ENCODE peak calls at places on chromosomes 16 and 17, in five cellular contexts. C is fibroblast of the aortic adventitia; O is psoas muscle; D is foreskin fibroblast; J is CD8-positive, alpha-beta T cell. Z is an unnamed sample.

GRCh38 chr16:9761870-9762269 is 420.4 kb downstream of the GRIN2A start:
- DNase-seq in C (no peak), O (no peak), D (no peak), J (no peak), Z (no peak)

GRCh38 chr16:22874394-22874793 is 60.4 kb downstream of the HS3ST2 start:
- DNase-seq in C (no peak), O (no peak), D (peak; percentile 11), J (no peak), Z (no peak)

GRCh38 chr16:85350973-85351372 is 238.7 kb upstream of the CIBAR2 start:
- DNase-seq in C (peak; percentile 90), O (peak; percentile 87), D (peak; percentile 99), J (no peak), Z (peak; percentile 98)

GRCh38 chr17:20203761-20204263 is 194.7 kb downstream of the SPECC1 start:
- DNase-seq in C (no peak), O (no peak), D (peak; percentile 6), J (no peak), Z (no peak)

GRCh38 chr17:16915752-16916556 is 56.0 kb downstream of the TNFRSF13B start:
- DNase-seq in C (peak; percentile 4), O (no peak), D (peak; percentile 35), J (no peak), Z (peak; percentile 35)

GRCh38 chr16:51509336-51509735 is 358.3 kb upstream of the SALL1 start:
- DNase-seq in C (no peak), O (no peak), D (no peak), J (no peak), Z (no peak)

GRCh38 chr17:33892677-33893076 is 362.4 kb upstream of the CCL2 start:
- DNase-seq in C (no peak), O (no peak), D (no peak), J (no peak), Z (no peak)

GRCh38 chr17:9239260-9239820 is 218.0 kb downstream of the NTN1 start:
- DNase-seq in C (no peak), O (no peak), D (no peak), J (no peak), Z (no peak)

GRCh38 chr17:2416010-2416734 is 15.3 kb upstream of the MNT start:
- DNase-seq in C (peak; percentile 92), O (peak; percentile 90), D (peak; percentile 95), J (peak; percentile 92), Z (peak; percentile 93)

GRCh38 chr16:83356266-83356665 is 451.5 kb upstream of the HSBP1 start:
- DNase-seq in C (peak; percentile 73), O (no peak), D (peak; percentile 62), J (no peak), Z (peak; percentile 63)

GRCh38 chr17:48555183-48555615 is 10.3 kb upstream of the HOXB2 start:
- DNase-seq in C (peak; percentile 98), O (no peak), D (peak; percentile 71), J (no peak), Z (peak; percentile 90)

GRCh38 chr16:3879258-3879886 is 1.1 kb downstream of the CREBBP start:
- DNase-seq in C (no peak), O (peak; percentile 44), D (peak; percentile 36), J (peak; percentile 21), Z (peak; percentile 11)

GRCh38 chr16:75620326-75621169 is 2.5 kb downstream of the ADAT1 start:
- DNase-seq in C (no peak), O (no peak), D (no peak), J (peak; percentile 59), Z (no peak)

DNA sequence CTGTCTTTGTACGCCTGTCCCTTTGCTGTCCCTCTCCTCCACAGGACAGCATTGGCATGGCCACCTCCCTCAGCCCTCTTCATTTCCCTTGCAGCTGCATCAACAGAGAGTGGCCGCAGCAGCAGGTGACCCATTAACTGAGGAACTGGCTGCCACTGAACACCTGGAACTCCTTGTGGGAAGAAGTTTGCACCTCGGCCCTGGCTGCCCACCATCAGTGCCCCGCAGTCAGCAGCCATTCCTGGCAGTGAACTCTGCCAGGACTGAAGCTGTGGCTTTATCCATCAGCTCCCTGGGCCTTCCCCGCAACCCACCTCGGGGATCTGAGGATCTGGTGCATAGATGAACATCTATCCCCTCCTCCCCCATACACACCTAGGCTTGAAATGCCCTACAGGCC is 13.1 kb upstream of the RNF135 start:
- DNase-seq in C (no peak), O (no peak), D (no peak), J (no peak), Z (no peak)
- TF ChIP-seq CTCF in C (no peak), O (no peak), D (no peak), J (no peak), Z (no peak)

GRCh38 chr17:7854851-7855642 is at the start of gene TMEM88:
- DNase-seq in C (peak; percentile 15), O (no peak), D (no peak), J (peak; percentile 36), Z (no peak)
- H3K4me3 ChIP-seq in C (peak within 1 kb of the TSS; percentile 74), O (peak within 1 kb of the TSS; percentile 86), D (peak within 1 kb of the TSS; percentile 81), J (peak within 1 kb of the TSS; percentile 98), Z (peak within 1 kb of the TSS; percentile 82)

DNA sequence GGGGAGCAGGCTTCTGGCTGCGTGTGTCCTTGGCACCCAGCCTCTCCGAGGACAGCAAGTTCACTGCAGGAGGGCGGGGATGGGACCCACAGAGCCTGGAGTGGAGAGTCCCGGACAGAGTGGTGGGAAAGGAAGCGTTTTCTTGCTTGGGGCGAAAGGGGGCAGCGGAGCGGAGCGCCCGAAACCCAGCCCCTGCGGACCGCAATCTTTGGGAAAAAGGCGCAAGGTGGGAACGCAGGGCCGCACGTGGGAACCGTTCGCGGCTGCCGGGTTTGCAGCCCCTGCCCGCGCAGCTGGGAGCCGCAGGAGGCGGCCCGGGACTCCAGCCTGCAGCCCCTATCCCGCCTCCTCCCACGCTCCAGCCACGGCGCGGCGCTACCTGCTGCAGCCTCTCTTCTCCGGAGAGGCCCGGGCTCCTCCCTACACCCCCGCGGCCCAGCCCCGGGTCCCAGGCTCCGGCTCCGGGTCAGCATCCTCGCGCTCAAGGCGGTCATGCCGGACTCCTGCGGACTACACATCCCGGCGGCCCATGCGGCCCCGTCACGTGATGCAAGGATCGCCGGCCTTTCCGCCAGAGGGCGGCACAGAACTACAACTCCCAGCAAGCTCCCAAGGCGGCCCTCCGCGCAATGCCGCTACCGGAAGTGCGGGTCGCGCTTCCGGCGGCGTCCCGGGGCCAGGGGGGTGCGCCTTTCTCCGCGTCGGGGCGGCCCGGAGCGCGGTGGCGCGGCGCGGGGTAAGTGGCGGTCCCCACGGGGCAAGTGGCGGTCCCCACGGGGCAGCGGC is at the start of the genes NTHL1 and TSC2:
- DNase-seq in C (peak; percentile 94), O (peak; percentile 97), D (peak; percentile 99), J (peak; percentile 92), Z (peak; percentile 97)
- TF ChIP-seq CTCF in C (peak; percentile 55), O (peak; percentile 41), D (peak; percentile 30), J (peak; percentile 39), Z (peak; percentile 38)

GRCh38 chr17:60525624-60526514 is at the start of gene APPBP2:
- DNase-seq in C (peak; percentile 86), O (peak; percentile 87), D (peak; percentile 96), J (peak; percentile 69), Z (peak; percentile 92)
- H3K4me3 ChIP-seq in C (peak within 1 kb of the TSS; percentile 100), O (peak within 1 kb of the TSS; percentile 99), D (peak within 1 kb of the TSS; percentile 94), J (peak within 1 kb of the TSS; percentile 85), Z (peak within 1 kb of the TSS; percentile 100)

DNA sequence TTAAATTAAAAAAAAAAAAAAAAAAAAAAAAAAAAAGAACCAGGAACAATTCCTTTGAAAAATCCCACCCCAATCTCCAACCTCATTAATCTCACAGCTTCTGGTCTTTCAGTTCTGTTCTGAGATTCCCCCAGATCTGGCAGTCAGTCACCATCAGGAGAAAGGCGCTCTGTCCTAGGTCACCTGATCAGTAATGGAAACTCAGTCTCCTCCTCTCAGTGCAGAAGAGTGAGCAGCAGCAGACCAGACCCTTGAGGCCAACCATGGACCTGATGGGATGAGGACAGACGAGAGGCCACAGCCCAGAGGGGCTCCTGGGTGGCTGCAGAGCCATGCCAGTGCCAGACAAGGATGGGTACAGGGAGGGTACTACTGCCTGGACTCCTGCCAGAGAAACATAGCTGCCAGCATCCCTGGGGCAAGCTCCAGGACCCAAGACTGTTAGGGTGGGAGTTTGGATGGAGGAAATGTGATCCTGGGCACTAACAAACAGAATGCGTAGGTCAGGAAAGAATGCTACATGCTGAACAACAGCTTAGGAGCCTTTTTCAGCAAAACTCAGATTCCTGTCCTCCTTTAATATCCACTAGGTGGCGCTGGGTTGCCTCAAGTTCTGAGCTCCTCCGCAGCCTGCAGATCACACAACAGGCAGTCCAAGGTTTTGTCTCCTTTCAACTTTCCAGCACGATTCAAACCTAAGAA is 28.7 kb downstream of the MPG start:
- DNase-seq in C (peak; percentile 90), O (no peak), D (peak; percentile 90), J (peak; percentile 60), Z (peak; percentile 84)
- TF ChIP-seq CTCF in C (peak; percentile 82), O (peak; percentile 82), D (peak; percentile 73), J (peak; percentile 72), Z (peak; percentile 79)

GRCh38 chr17:332023-332422 is 20.6 kb downstream of the RPH3AL start:
- DNase-seq in C (no peak), O (peak; percentile 41), D (no peak), J (no peak), Z (no peak)
- H3K4me3 ChIP-seq in C (no peak overlapping the region), O (peak overlapping the region; percentile 61), D (no peak overlapping the region), J (no peak overlapping the region), Z (no peak overlapping the region)

Z was measured in fibroblast of villous mesenchyme.